ENCODE peak calls at places on chromosomes 12 and 14, in four cellular contexts. Z is GM23338, E is uterus, T is sigmoid colon. X is an unnamed sample.

GRCh38 chr14:104603623-104604401 is 760 bp downstream of the TMEM179 start:
- DNase-seq in Z (peak), E (no peak), T (peak), X (no peak)

GRCh38 chr12:99745895-99746294 is 98.3 kb downstream of the GARIN6 start:
- DNase-seq in Z (no peak), E (no peak), T (no peak), X (no peak)

GRCh38 chr14:97177635-97178034 is 380.5 kb downstream of the VRK1 start:
- DNase-seq in Z (no peak), E (no peak), T (no peak), X (no peak)

GRCh38 chr12:109098142-109098652 is 800 bp downstream of the UNG start:
- DNase-seq in Z (no peak), E (no peak), T (peak), X (peak)

GRCh38 chr14:70858641-70859040 is 48.6 kb upstream of the PCNX1 start:
- DNase-seq in Z (peak), E (no peak), T (no peak), X (no peak)

GRCh38 chr14:75604979-75605825 is 26.8 kb downstream of the FLVCR2 start:
- DNase-seq in Z (no peak), E (no peak), T (no peak), X (no peak)

GRCh38 chr14:38004610-38004879 is 203.2 kb upstream of the SSTR1 start:
- DNase-seq in Z (peak), E (no peak), T (no peak), X (no peak)

GRCh38 chr12:105462841-105463240 is 132.3 kb downstream of the C12orf75 start:
- DNase-seq in Z (no peak), E (no peak), T (no peak), X (no peak)

GRCh38 chr14:68945585-68946289 is 33.4 kb downstream of the ACTN1 start:
- DNase-seq in Z (no peak), E (no peak), T (no peak), X (peak)

GRCh38 chr12:107322063-107322462 is 228.7 kb upstream of the CRY1 start:
- DNase-seq in Z (no peak), E (no peak), T (no peak), X (no peak)

GRCh38 chr12:117527480-117527857 is 166.0 kb upstream of the NOS1 start:
- DNase-seq in Z (no peak), E (no peak), T (no peak), X (no peak)

GRCh38 chr12:117528538-117528937 is 167.1 kb upstream of the NOS1 start:
- DNase-seq in Z (no peak), E (no peak), T (no peak), X (no peak)

GRCh38 chr12:117533687-117534086 is 172.3 kb upstream of the NOS1 start:
- DNase-seq in Z (no peak), E (no peak), T (no peak), X (no peak)

GRCh38 chr12:117526756-117527479 is 165.5 kb upstream of the NOS1 start:
- DNase-seq in Z (no peak), E (no peak), T (no peak), X (no peak)

DNA sequence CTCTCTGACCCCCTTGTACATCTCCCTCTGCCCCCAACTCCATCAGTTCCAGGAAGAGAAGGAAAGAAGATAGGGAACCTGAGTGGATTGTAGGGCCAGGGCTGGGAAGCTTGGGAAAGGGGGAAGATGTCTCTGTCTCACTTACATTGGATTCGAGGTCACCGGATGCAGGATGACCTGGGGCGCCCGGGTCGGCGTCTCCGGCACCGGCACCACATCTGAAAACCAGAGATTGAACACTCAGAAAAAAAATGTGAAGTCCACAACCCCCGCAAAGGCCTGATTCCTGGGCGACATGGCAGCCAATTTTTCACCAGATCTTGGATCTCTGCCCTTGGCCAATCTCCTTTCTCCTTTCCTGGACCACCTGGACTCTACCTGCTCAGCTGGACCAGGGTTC is 169.4 kb upstream of the NOS1 start:
- DNase-seq in Z (no peak), E (no peak), T (no peak), X (no peak)
- H3K27ac ChIP-seq in Z (no peak), E (no peak), T (no peak), X (no peak)

DNA sequence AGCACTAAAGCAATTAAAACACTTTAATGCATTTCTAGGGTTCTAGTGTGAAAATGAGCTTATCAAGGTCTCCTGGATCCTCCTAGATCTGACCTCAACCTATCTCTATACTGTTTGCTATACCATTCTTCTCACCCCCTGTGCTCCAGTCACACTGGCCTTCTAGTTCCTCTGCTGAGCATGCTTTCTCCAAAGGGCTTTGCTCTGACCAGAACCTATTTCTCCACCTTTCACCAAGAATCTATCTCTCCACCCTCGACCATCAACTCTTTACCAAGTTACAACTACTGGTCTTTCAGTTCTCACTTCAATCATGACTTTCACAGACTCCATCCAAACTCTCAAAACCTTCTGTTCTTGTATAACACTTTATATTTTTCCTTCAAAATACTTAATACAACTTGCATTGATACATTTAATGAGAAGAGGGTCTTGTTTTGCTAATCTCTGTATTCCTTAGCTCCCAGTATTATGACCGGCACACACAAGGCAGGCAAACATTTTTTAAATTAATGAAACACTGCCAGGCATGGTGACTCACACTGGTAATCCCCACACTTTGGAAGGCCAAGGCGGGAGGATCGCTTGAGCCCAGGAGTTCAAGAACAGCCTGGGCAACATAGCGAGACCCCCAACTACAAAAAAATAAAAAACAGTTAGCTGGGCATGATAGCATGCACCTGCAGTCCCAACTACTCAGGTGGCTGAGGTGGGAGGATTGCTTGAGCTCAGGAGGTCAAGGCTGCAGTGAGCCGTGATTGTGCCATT is 22.8 kb downstream of the PPP1R12A start:
- DNase-seq in Z (no peak), E (no peak), T (no peak), X (no peak)
- H3K27ac ChIP-seq in Z (no peak), E (no peak), T (peak), X (peak)

GRCh38 chr14:95190857-95191256 is 33.5 kb upstream of the DICER1 start:
- DNase-seq in Z (no peak), E (no peak), T (no peak), X (no peak)
- H3K27ac ChIP-seq in Z (no peak), E (no peak), T (no peak), X (no peak)

DNA sequence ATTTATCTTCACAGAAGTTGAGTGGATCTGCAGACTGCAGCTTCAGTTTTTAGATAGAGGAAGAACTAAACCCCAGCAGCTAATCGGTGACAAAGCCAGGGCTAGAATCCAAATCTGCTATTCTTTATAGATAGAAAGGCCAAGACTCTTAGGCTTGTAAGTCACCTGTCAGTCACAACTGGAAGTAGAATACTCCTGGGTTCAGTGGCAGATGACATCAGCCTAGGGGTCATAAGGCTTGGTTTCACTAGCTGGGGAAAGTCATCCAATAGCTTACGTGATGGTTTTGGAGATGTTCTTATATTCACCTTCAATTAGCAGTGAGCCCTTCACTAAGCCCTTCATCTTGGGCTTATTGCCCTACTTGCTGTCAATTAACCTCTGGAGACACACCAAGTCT is 93.4 kb downstream of the APAF1 start:
- DNase-seq in Z (no peak), E (no peak), T (no peak), X (no peak)
- H3K27ac ChIP-seq in Z (no peak), E (no peak), T (no peak), X (no peak)

DNA sequence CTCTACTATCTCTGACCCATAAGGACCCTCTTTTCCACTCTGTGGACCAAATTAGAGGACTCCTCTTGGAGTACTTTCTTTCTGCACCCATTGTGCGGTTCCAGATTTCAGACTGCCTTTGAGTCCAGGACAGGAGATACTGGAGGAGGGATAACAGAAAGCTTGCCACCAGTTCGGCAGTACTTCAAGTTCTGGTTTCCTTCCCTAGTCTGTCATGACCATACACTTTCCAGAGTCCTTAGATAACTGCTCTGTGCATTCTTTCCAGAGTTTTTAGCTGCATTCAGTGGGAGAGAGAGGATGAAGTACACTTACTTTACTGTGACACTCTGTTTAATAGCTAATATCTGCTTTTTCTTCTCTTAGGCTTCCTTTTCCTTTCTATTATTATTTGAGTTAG is 54.8 kb upstream of the OSBPL8 start:
- DNase-seq in Z (no peak), E (no peak), T (no peak), X (no peak)
- H3K27ac ChIP-seq in Z (no peak), E (no peak), T (peak), X (no peak)

GRCh38 chr14:102222009-102222575 is 82.4 kb downstream of the WDR20 start:
- DNase-seq in Z (no peak), E (no peak), T (no peak), X (peak)

GRCh38 chr14:102225386-102225785 is 79.6 kb downstream of the MOK start:
- DNase-seq in Z (no peak), E (no peak), T (no peak), X (peak)

GRCh38 chr14:102221026-102221425 is 81.3 kb downstream of the WDR20 start:
- DNase-seq in Z (peak), E (no peak), T (no peak), X (no peak)

GRCh38 chr14:102223682-102224081 is 81.3 kb downstream of the MOK start:
- DNase-seq in Z (no peak), E (no peak), T (no peak), X (peak)

GRCh38 chr14:102222751-102223150 is 82.2 kb downstream of the MOK start:
- DNase-seq in Z (no peak), E (no peak), T (no peak), X (no peak)
- H3K27ac ChIP-seq in Z (no peak), E (no peak), T (no peak), X (no peak)

GRCh38 chr12:53389702-53390101 is 9.7 kb downstream of the SP1 start:
- DNase-seq in Z (no peak), E (peak), T (peak), X (no peak)

GRCh38 chr12:53383258-53383657 is 3.3 kb downstream of the SP1 start:
- DNase-seq in Z (no peak), E (no peak), T (no peak), X (no peak)

GRCh38 chr12:53391667-53392244 is 11.8 kb downstream of the SP1 start:
- DNase-seq in Z (no peak), E (no peak), T (no peak), X (no peak)

DNA sequence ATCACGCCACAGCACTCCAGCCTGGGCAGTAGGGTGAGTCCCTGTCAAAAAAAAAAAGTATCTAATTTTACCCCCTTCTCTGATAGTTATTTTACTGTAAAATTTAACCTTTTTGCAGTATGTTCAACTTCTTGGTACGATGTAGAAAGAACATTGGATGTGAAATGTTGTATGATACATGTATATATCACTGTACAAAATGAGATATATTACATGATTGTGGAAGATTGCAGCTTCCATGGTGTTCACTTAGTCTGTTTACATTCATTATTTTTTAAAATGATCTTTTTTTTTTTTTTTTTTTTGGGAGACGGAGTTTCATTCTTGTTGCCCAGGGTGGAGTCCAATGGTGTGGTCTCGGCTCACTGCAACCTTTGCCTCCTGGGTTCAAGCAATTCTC is 9.0 kb downstream of the SP1 start:
- DNase-seq in Z (no peak), E (no peak), T (no peak), X (no peak)
- H3K27ac ChIP-seq in Z (no peak), E (peak), T (peak), X (no peak)

DNA sequence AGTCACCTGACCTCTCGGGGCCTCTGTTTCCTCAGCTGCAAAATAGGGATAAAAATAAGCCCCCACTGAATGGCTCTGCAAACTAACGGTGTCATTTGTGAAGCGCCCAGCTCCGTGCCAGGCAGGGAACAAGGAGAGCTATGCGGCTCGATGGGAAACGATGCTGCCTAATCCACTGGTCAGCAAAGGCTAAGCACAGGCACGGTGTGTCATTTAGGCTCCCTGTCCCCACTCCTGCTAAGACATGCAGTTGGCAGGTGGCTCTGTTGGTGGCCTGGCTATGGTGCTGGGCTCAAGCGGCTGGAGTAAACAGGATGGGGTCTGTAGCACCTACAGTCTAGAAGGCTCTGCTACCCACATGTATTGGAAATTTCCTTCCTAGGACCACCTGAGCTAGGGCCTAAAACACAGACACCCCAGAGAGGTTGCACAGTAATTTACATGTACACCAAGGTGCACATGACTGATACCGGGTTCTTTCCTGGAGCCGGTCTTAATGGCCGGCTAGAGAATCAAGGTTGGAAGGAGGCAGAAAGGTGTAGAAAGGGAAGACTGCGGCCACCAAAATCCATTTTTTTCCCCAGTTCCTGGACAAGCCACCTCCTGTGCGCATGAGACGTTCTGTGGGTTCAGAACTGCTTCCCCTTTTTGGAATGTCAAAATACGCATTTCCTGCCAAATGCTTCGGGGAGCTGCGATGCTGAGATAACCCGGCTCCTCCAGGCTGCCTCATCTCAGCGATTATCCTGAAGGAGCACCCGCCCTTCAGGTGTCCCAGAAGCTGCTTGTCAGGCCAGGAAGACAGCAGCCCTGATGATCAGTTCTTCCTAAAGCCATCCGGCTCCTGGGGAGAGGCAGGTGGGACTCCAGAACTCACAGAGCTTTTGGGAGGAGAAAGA is 1.0 kb downstream of the CACNA2D4 start:
- DNase-seq in Z (no peak), E (peak), T (peak), X (peak)
- H3K27ac ChIP-seq in Z (no peak), E (no peak), T (peak), X (no peak)

GRCh38 chr12:100936661-100937060 is 142.1 kb downstream of the ANO4 start:
- DNase-seq in Z (no peak), E (no peak), T (no peak), X (no peak)

GRCh38 chr12:100935929-100936328 is 141.4 kb downstream of the ANO4 start:
- DNase-seq in Z (no peak), E (no peak), T (no peak), X (no peak)

GRCh38 chr12:100942984-100943749 is 148.6 kb downstream of the ANO4 start:
- DNase-seq in Z (no peak), E (no peak), T (no peak), X (no peak)

GRCh38 chr12:100940503-100940902 is 145.9 kb downstream of the ANO4 start:
- DNase-seq in Z (no peak), E (no peak), T (no peak), X (no peak)
- H3K27ac ChIP-seq in Z (no peak), E (no peak), T (no peak), X (no peak)

X was measured in aorta.